ENCODE peak calls at places on chromosomes 7 and 10, in four cellular contexts. I is GM12878, W is H1, G is HepG2. E is an unnamed sample.
A peak's percentile ranks its signal among the peaks of the same experiment; 100 is the strongest.

GRCh38 chr7:26843696-26844095 is 20.7 kb downstream of the SKAP2 start:
- DNase-seq in I (no peak), W (no peak), G (no peak), E (no peak)

GRCh38 chr10:18860591-18861205 is 187.9 kb upstream of the MALRD1 start:
- DNase-seq in I (no peak), W (no peak), G (no peak), E (no peak)

GRCh38 chr7:33449847-33450246 is 320.5 kb downstream of the BBS9 start:
- DNase-seq in I (no peak), W (no peak), G (no peak), E (no peak)

GRCh38 chr7:85489498-85489897 is 302.6 kb upstream of the SEMA3D start:
- DNase-seq in I (no peak), W (no peak), G (no peak), E (no peak)

GRCh38 chr10:1540144-1540543 is 197.2 kb downstream of the ADARB2 start:
- DNase-seq in I (no peak), W (no peak), G (no peak), E (no peak)

GRCh38 chr10:1064172-1064571 is 8.0 kb downstream of the WDR37 start:
- DNase-seq in I (no peak), W (no peak), G (no peak), E (no peak)

GRCh38 chr7:48139461-48139860 is 31.8 kb upstream of the ABCA13 start:
- DNase-seq in I (no peak), W (no peak), G (peak; percentile 72), E (no peak)

GRCh38 chr10:27349987-27350386 is 109.4 kb upstream of the ACBD5 start:
- DNase-seq in I (no peak), W (no peak), G (no peak), E (peak; percentile 29)

GRCh38 chr10:22683995-22684305 is 30.4 kb downstream of the PIP4K2A start:
- DNase-seq in I (no peak), W (no peak), G (no peak), E (peak; percentile 41)

GRCh38 chr7:114084381-114085312 is 165.8 kb upstream of the PPP1R3A start:
- DNase-seq in I (no peak), W (peak; percentile 80), G (no peak), E (peak; percentile 44)

GRCh38 chr10:44384601-44385422 is at the start of gene CXCL12:
- DNase-seq in I (no peak), W (peak; percentile 79), G (no peak), E (peak; percentile 57)

GRCh38 chr7:24902276-24902675 is 77.7 kb downstream of the OSBPL3 start:
- DNase-seq in I (no peak), W (no peak), G (no peak), E (no peak)

GRCh38 chr10:19833508-19833824 is 17.2 kb downstream of the PLXDC2 start:
- DNase-seq in I (no peak), W (no peak), G (no peak), E (no peak)

GRCh38 chr10:4825868-4826787 is at the start of gene AKR1E2:
- DNase-seq in I (no peak), W (peak; percentile 81), G (no peak), E (peak; percentile 95)

GRCh38 chr10:119608316-119609155 is 11.8 kb upstream of the TIAL1 start:
- DNase-seq in I (no peak), W (peak; percentile 64), G (peak; percentile 36), E (peak; percentile 67)

GRCh38 chr7:40177071-40177470 is 42.3 kb downstream of the SUGCT start:
- DNase-seq in I (no peak), W (peak; percentile 11), G (no peak), E (no peak)

GRCh38 chr10:87092356-87092860 is 2.2 kb downstream of the GLUD1 start:
- DNase-seq in I (no peak), W (no peak), G (no peak), E (no peak)

GRCh38 chr7:131109011-131109756 is 218.5 kb upstream of the MKLN1 start:
- DNase-seq in I (no peak), W (no peak), G (no peak), E (no peak)

GRCh38 chr7:1922870-1923236 is 252.8 kb downstream of the ELFN1 start:
- DNase-seq in I (no peak), W (no peak), G (no peak), E (no peak)

GRCh38 chr10:61994404-61995031 is 93.0 kb downstream of the ARID5B start:
- DNase-seq in I (no peak), W (no peak), G (no peak), E (no peak)

GRCh38 chr7:93239824-93240223 is 7.7 kb downstream of the VPS50 start:
- DNase-seq in I (no peak), W (no peak), G (no peak), E (no peak)

GRCh38 chr7:153017197-153017596 is 257.6 kb downstream of the ACTR3B start:
- DNase-seq in I (no peak), W (no peak), G (no peak), E (no peak)

GRCh38 chr7:16078076-16078952 is 343.0 kb downstream of the CRPPA start:
- DNase-seq in I (no peak), W (no peak), G (peak; percentile 65), E (peak; percentile 51)

GRCh38 chr7:75596727-75597614 is 104.9 kb downstream of the SPDYE5 start:
- DNase-seq in I (peak; percentile 30), W (no peak), G (no peak), E (no peak)

GRCh38 chr7:92763636-92764423 is 72.5 kb downstream of the CDK6 start:
- DNase-seq in I (no peak), W (peak; percentile 70), G (peak; percentile 63), E (no peak)

GRCh38 chr7:71652551-71652950 is 520.6 kb downstream of the GALNT17 start:
- DNase-seq in I (no peak), W (no peak), G (no peak), E (no peak)

GRCh38 chr7:48253020-48253419 is 81.8 kb downstream of the ABCA13 start:
- DNase-seq in I (no peak), W (no peak), G (no peak), E (no peak)

GRCh38 chr7:150393325-150393724 is 14.2 kb downstream of the ZNF775 start:
- DNase-seq in I (no peak), W (no peak), G (no peak), E (no peak)

GRCh38 chr7:25647872-25648271 is 419.6 kb upstream of the NPVF start:
- DNase-seq in I (no peak), W (no peak), G (no peak), E (no peak)

GRCh38 chr7:191105-192034 is 1.0 kb upstream of the FAM20C start:
- DNase-seq in I (no peak), W (no peak), G (no peak), E (peak; percentile 69)

GRCh38 chr7:140922741-140923345 is 1.9 kb downstream of the BRAF start:
- DNase-seq in I (no peak), W (no peak), G (no peak), E (no peak)

DNA sequence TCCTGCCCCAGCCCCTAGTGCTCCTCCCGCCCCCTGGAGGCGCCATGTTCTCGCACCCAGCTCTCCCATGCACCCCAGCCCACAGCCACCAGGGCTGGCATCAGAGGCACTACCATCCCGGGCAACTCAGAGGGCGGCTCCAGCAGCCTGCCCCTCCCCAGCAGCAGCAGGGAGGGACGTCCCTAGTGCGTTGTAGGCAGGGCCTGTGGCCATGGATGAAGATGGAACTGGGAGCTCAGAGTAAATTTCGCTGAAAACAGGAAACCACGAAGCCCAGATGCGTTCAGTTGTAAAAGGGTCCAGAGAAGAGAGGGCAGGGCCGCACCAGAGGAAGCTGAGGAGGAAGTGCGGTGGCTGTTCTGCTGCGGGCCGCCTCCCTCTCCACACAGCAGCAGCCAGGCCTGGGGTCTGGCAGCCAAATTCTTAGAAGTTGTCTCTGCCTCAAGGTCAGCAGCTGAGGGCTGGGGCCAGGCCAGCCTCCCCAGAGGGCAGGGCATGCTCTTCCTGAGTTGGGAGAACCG is 24.6 kb downstream of the VSIR start:
- DNase-seq in I (peak; percentile 58), W (no peak), G (no peak), E (peak; percentile 55)
- TF ChIP-seq TCF12 in I (no peak), W (no peak), G (no peak), E (no peak)

DNA sequence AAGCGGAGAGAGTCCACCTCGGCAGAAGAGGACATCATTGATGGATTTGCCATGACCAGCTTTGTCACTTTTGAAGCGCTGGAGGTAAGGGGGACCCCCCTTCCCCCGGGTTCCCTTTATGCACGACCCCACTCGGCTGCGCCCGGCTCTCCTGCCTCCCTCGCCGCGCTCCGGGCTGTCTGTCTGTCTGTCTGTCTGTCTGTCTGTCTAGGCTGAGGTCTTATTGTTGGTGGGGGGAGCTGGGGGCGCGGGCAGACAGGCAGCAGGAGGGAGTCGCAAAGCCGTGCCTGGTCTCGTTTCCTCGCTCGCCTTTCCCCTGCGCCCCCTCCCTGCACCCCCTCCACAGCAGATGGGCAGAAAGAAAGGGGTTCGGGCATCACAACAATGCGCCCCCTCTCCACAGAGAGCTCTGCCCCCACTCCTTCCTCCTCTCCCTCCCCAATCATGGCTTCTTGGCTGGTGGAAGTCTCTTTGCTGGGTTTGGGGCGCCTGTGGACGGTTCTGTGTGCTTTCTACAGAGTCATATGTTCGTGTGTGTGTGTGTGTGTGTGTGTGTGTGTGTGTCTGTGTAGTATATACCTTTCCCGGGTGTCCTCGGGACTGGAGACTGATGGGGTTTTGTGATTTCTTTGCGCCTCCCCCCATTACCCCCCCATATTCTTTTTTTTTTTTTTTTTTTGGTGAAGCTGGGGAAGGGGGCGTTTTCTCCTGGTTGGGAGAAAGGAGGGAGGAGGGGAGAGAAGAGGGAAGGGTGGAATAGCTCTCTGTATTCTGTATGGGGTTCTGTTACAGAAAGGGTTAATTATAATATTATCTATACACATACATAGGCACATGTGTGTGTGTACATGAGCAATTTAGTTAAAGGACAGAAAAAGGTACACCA is 1.8 kb downstream of the AUTS2 start:
- DNase-seq in I (no peak), W (no peak), G (no peak), E (peak; percentile 69)
- TF ChIP-seq TCF12 in I (no peak), W (no peak), G (no peak), E (no peak)

GRCh38 chr10:51876528-51876927 is 177.1 kb upstream of the CSTF2T start:
- DNase-seq in I (no peak), W (no peak), G (no peak), E (no peak)
- TF ChIP-seq TCF12 in I (no peak), W (no peak), G (no peak), E (no peak)

GRCh38 chr10:131695814-131696165 is 205.0 kb upstream of the PPP2R2D start:
- DNase-seq in I (no peak), W (peak; percentile 34), G (no peak), E (no peak)

GRCh38 chr10:131698986-131699385 is 201.8 kb upstream of the PPP2R2D start:
- DNase-seq in I (no peak), W (no peak), G (no peak), E (no peak)

GRCh38 chr10:131698232-131698631 is 202.6 kb upstream of the PPP2R2D start:
- DNase-seq in I (no peak), W (no peak), G (no peak), E (no peak)

GRCh38 chr10:131694963-131695813 is 205.6 kb upstream of the PPP2R2D start:
- DNase-seq in I (no peak), W (no peak), G (no peak), E (no peak)

DNA sequence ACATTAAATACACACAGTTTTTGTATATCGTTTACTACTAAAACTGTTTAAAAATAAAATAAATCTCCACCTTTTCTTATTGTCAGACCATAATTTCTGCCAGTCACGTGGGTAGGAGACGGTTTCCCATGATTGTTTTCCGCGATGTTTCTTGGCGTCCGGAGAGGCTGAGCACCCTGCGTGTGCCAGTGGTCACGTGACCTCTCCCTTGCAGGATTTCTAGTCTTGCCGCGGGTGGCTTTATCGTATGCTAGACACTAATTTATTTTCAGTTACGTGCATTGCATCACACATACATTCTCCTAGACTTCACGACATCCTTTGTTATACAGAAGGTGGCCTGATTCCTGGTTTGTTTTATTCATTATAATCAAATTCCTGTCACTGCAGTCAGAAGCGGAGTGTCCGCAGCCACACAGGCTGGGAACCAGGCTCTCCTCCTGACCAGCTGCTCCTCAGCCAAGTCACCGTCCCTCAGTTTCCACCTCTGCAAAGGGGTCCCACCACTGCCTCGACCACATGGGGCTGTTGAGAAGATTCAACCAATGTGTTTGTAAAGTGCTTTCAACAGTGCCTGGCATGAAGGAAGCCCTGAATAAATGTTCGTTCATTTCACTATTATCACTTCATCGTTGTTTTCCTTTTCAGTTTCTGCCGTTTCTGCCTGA is 203.2 kb upstream of the PPP2R2D start:
- DNase-seq in I (no peak), W (peak; percentile 37), G (no peak), E (peak; percentile 71)
- TF ChIP-seq TCF12 in I (no peak), W (no peak), G (no peak), E (no peak)

E was measured in SK-N-SH.